ENCODE peak calls at places on chromosomes 16 and 17, in five cellular contexts. One of them, this sample, is unnamed.

GRCh38 chr17:70172449-70172848 is 3.1 kb downstream of the KCNJ2 start:
- DNase-seq in breast epithelium: no peak
- DNase-seq in upper lobe of right lung: no peak
- DNase-seq in neural progenitor cell: no peak
- DNase-seq in fibroblast of lung: peak
- DNase-seq in this sample: no peak

GRCh38 chr16:28263305-28263704 is 29.0 kb upstream of the SBK1 start:
- DNase-seq in breast epithelium: no peak
- DNase-seq in upper lobe of right lung: no peak
- DNase-seq in neural progenitor cell: no peak
- DNase-seq in fibroblast of lung: no peak
- DNase-seq in this sample: no peak

GRCh38 chr16:55480228-55480655 is 1.2 kb downstream of the MMP2 start:
- DNase-seq in breast epithelium: peak
- DNase-seq in upper lobe of right lung: peak
- DNase-seq in neural progenitor cell: peak
- DNase-seq in fibroblast of lung: peak
- DNase-seq in this sample: peak

GRCh38 chr17:47628014-47628413 is 21.7 kb upstream of the KPNB1 start:
- DNase-seq in breast epithelium: no peak
- DNase-seq in upper lobe of right lung: no peak
- DNase-seq in neural progenitor cell: no peak
- DNase-seq in fibroblast of lung: no peak
- DNase-seq in this sample: no peak

GRCh38 chr17:28974451-28974850 is 23.1 kb upstream of the PHF12 start:
- DNase-seq in breast epithelium: no peak
- DNase-seq in upper lobe of right lung: no peak
- DNase-seq in neural progenitor cell: no peak
- DNase-seq in fibroblast of lung: no peak
- DNase-seq in this sample: no peak

GRCh38 chr17:48907713-48908046 is 527 bp upstream of the UBE2Z start:
- DNase-seq in breast epithelium: no peak
- DNase-seq in upper lobe of right lung: no peak
- DNase-seq in neural progenitor cell: no peak
- DNase-seq in fibroblast of lung: peak
- DNase-seq in this sample: no peak

GRCh38 chr16:66824006-66824405 is 6.8 kb downstream of the NAE1 start:
- DNase-seq in breast epithelium: no peak
- DNase-seq in upper lobe of right lung: no peak
- DNase-seq in neural progenitor cell: no peak
- DNase-seq in fibroblast of lung: peak
- DNase-seq in this sample: no peak

GRCh38 chr16:25034916-25035315 is 19.7 kb upstream of the ARHGAP17 start:
- DNase-seq in breast epithelium: no peak
- DNase-seq in upper lobe of right lung: no peak
- DNase-seq in neural progenitor cell: no peak
- DNase-seq in fibroblast of lung: peak
- DNase-seq in this sample: no peak

GRCh38 chr17:6627019-6627418 is 13.5 kb downstream of the KIAA0753 start:
- DNase-seq in breast epithelium: no peak
- DNase-seq in upper lobe of right lung: no peak
- DNase-seq in neural progenitor cell: no peak
- DNase-seq in fibroblast of lung: peak
- DNase-seq in this sample: no peak

GRCh38 chr17:50184057-50184456 is 17.4 kb downstream of the COL1A1 start:
- DNase-seq in breast epithelium: no peak
- DNase-seq in upper lobe of right lung: no peak
- DNase-seq in neural progenitor cell: peak
- DNase-seq in fibroblast of lung: peak
- DNase-seq in this sample: no peak

GRCh38 chr17:50187403-50187735 is 14.1 kb downstream of the COL1A1 start:
- DNase-seq in breast epithelium: no peak
- DNase-seq in upper lobe of right lung: no peak
- DNase-seq in neural progenitor cell: no peak
- DNase-seq in fibroblast of lung: peak
- DNase-seq in this sample: no peak

GRCh38 chr17:50184611-50185398 is 16.6 kb downstream of the COL1A1 start:
- DNase-seq in breast epithelium: no peak
- DNase-seq in upper lobe of right lung: peak
- DNase-seq in neural progenitor cell: peak
- DNase-seq in fibroblast of lung: peak
- DNase-seq in this sample: peak

GRCh38 chr17:50186661-50187402 is 14.6 kb downstream of the COL1A1 start:
- DNase-seq in breast epithelium: no peak
- DNase-seq in upper lobe of right lung: no peak
- DNase-seq in neural progenitor cell: no peak
- DNase-seq in fibroblast of lung: peak
- DNase-seq in this sample: no peak

GRCh38 chr17:50185724-50186545 is 15.5 kb downstream of the COL1A1 start:
- DNase-seq in breast epithelium: no peak
- DNase-seq in upper lobe of right lung: no peak
- DNase-seq in neural progenitor cell: no peak
- DNase-seq in fibroblast of lung: peak
- DNase-seq in this sample: no peak
- H3K4me3 ChIP-seq in breast epithelium: no peak
- H3K4me3 ChIP-seq in upper lobe of right lung: no peak
- H3K4me3 ChIP-seq in neural progenitor cell: no peak
- H3K4me3 ChIP-seq in fibroblast of lung: peak
- H3K4me3 ChIP-seq in this sample: no peak

GRCh38 chr17:17303847-17304490 is 796 bp downstream of the NT5M start:
- DNase-seq in breast epithelium: no peak
- DNase-seq in upper lobe of right lung: no peak
- DNase-seq in neural progenitor cell: no peak
- DNase-seq in fibroblast of lung: no peak
- DNase-seq in this sample: no peak
- H3K4me3 ChIP-seq in breast epithelium: peak
- H3K4me3 ChIP-seq in upper lobe of right lung: peak
- H3K4me3 ChIP-seq in neural progenitor cell: peak
- H3K4me3 ChIP-seq in fibroblast of lung: peak
- H3K4me3 ChIP-seq in this sample: peak

GRCh38 chr17:19239544-19239943 is 2.4 kb downstream of the EPN2 start:
- DNase-seq in breast epithelium: no peak
- DNase-seq in upper lobe of right lung: peak
- DNase-seq in neural progenitor cell: no peak
- DNase-seq in fibroblast of lung: peak
- DNase-seq in this sample: no peak
- H3K4me3 ChIP-seq in breast epithelium: no peak
- H3K4me3 ChIP-seq in upper lobe of right lung: no peak
- H3K4me3 ChIP-seq in neural progenitor cell: no peak
- H3K4me3 ChIP-seq in fibroblast of lung: peak
- H3K4me3 ChIP-seq in this sample: no peak

DNA sequence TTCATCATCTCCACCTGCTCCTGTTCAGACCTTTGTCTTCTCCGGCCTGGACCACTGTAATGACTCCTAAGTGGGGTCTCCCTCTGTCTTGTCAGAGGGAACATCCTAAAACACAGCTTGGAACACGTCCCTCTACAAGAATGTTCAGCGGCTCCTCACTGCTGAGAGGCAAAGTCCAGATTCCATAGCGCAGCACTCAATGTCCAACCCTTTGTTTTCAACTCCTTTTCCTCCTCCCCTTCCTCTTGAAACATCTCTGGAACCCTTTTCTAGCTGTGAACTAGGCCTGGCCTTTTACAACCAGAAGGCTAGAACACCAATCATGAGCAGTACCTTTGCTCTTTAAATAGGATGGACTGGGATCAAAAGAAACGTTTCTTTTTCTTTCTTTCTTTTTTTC is 914 bp downstream of the C17orf50 start:
- DNase-seq in breast epithelium: no peak
- DNase-seq in upper lobe of right lung: no peak
- DNase-seq in neural progenitor cell: no peak
- DNase-seq in fibroblast of lung: no peak
- DNase-seq in this sample: no peak
- H3K4me3 ChIP-seq in breast epithelium: no peak
- H3K4me3 ChIP-seq in upper lobe of right lung: no peak
- H3K4me3 ChIP-seq in neural progenitor cell: no peak
- H3K4me3 ChIP-seq in fibroblast of lung: no peak
- H3K4me3 ChIP-seq in this sample: no peak

DNA sequence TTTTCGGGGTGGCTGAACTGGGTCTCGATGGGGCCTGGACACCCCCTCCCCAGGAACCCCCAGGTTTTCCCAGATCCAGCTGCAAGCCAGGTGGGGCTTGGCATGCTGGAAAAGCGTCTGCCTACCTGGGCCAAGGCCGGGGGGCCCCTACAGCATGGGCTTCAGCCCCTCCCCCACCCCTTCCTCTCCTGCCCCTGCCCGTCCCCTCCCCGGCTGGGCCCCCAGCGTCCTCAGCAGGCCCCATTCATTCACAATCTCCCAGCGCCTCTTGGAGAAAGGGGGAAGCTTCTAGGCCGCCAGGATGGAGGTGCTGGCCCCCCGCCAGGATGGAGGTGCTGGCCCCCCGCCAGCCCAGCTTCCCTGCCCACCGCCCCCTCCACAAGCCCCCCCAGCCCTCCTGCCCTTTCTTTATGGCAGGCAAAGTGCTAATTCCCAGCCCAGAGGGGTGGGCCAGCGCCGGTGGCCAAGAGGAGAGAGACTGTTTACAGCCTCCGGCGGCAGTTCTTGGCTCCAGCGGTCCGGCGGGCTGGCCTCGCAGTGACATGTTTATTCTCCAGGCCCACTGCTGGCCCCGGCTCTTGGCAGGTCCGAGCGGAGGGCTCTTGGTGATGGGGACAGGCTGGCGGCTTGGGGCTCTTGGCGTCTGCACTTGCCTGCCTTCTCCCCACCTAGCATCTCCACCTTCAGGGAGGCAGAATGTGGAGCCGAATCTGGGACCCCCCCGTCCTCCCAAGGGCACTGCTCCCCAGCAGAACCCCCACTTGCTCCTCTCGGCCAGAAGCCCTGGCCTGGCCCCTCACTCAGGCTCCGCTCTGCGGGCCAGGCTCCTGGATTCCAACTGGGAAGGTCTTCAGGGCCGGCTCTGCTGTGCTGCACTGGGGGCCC is 94.4 kb upstream of the CIBAR2 start:
- DNase-seq in breast epithelium: peak
- DNase-seq in upper lobe of right lung: peak
- DNase-seq in neural progenitor cell: peak
- DNase-seq in fibroblast of lung: peak
- DNase-seq in this sample: peak
- H3K4me3 ChIP-seq in breast epithelium: no peak
- H3K4me3 ChIP-seq in upper lobe of right lung: no peak
- H3K4me3 ChIP-seq in neural progenitor cell: no peak
- H3K4me3 ChIP-seq in fibroblast of lung: no peak
- H3K4me3 ChIP-seq in this sample: peak

GRCh38 chr17:81251943-81252301 is 12.8 kb downstream of the NDUFAF8 start:
- DNase-seq in breast epithelium: no peak
- DNase-seq in upper lobe of right lung: no peak
- DNase-seq in neural progenitor cell: no peak
- DNase-seq in fibroblast of lung: no peak
- DNase-seq in this sample: no peak

GRCh38 chr17:81250286-81251090 is 11.4 kb downstream of the NDUFAF8 start:
- DNase-seq in breast epithelium: no peak
- DNase-seq in upper lobe of right lung: no peak
- DNase-seq in neural progenitor cell: no peak
- DNase-seq in fibroblast of lung: no peak
- DNase-seq in this sample: no peak

GRCh38 chr17:81253358-81254131 is 14.4 kb downstream of the NDUFAF8 start:
- DNase-seq in breast epithelium: no peak
- DNase-seq in upper lobe of right lung: no peak
- DNase-seq in neural progenitor cell: peak
- DNase-seq in fibroblast of lung: peak
- DNase-seq in this sample: no peak

GRCh38 chr17:81251091-81251942 is 12.2 kb downstream of the NDUFAF8 start:
- DNase-seq in breast epithelium: no peak
- DNase-seq in upper lobe of right lung: no peak
- DNase-seq in neural progenitor cell: no peak
- DNase-seq in fibroblast of lung: no peak
- DNase-seq in this sample: no peak

GRCh38 chr17:81252336-81253329 is 13.5 kb downstream of the NDUFAF8 start:
- DNase-seq in breast epithelium: no peak
- DNase-seq in upper lobe of right lung: no peak
- DNase-seq in neural progenitor cell: no peak
- DNase-seq in fibroblast of lung: no peak
- DNase-seq in this sample: no peak
- H3K4me3 ChIP-seq in breast epithelium: no peak
- H3K4me3 ChIP-seq in upper lobe of right lung: no peak
- H3K4me3 ChIP-seq in neural progenitor cell: no peak
- H3K4me3 ChIP-seq in fibroblast of lung: no peak
- H3K4me3 ChIP-seq in this sample: no peak

DNA sequence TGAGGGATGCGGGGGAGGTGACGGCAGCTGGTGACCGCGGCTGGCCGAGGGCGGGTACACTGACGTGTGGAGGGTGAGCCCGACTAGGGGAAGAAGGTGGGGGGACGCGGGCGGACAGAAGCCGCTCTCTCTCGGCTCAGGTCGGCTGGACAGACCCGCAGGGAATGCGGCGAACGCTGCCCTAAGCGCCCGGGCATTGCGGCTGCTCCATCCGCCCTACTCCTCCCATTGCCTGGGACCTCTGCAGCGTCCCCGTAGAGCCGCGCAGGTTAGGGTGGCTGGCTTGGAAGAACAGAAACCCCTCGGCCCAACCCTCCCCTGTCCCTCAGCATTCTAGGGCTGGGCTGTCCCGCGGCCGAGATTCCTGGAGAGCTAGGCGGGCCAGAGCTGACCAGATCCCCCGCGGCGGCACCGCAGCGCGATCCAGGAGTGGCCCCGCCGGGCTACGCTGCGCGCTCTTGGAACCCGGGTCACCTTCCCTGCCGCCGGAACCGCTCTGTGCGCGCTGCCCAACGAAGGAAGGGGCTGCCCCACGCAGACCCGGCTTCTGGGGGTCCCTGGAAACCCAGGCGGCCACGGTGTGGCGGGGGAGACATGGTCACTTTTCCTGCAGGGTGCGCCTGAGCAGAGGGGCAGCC is 3.0 kb downstream of the DLX4 start:
- DNase-seq in breast epithelium: no peak
- DNase-seq in upper lobe of right lung: no peak
- DNase-seq in neural progenitor cell: peak
- DNase-seq in fibroblast of lung: no peak
- DNase-seq in this sample: no peak
- H3K4me3 ChIP-seq in breast epithelium: no peak
- H3K4me3 ChIP-seq in upper lobe of right lung: no peak
- H3K4me3 ChIP-seq in neural progenitor cell: peak
- H3K4me3 ChIP-seq in fibroblast of lung: no peak
- H3K4me3 ChIP-seq in this sample: peak

GRCh38 chr17:76527430-76528111 is 9.9 kb downstream of the CYGB start:
- DNase-seq in breast epithelium: no peak
- DNase-seq in upper lobe of right lung: peak
- DNase-seq in neural progenitor cell: peak
- DNase-seq in fibroblast of lung: peak
- DNase-seq in this sample: peak
- H3K4me3 ChIP-seq in breast epithelium: peak
- H3K4me3 ChIP-seq in upper lobe of right lung: peak
- H3K4me3 ChIP-seq in neural progenitor cell: no peak
- H3K4me3 ChIP-seq in fibroblast of lung: peak
- H3K4me3 ChIP-seq in this sample: peak

This sample was measured in thoracic aorta.